ENCODE peak calls at places on chromosomes 16 and 17, in ten cellular contexts. One of them, this sample, is unnamed.
A peak's percentile ranks its signal among the peaks of the same experiment; 100 is the strongest.

GRCh38 chr16:2009791-2010510 is at the start of gene ZNF598:
- DNase-seq in CD4-positive, CD25-positive, alpha-beta regulatory T cell: peak; percentile 81
- DNase-seq in fibroblast of the aortic adventitia: peak; percentile 78
- DNase-seq in GM10248: peak; percentile 97
- DNase-seq in fibroblast of pulmonary artery: peak; percentile 86
- DNase-seq in activated CD4-positive, alpha-beta memory T cell treated with anti-CD3 and anti-CD28 coated beads, Interleukin-2, amount 10 ng/mL, durations not matched to agents 7 days and 5 days: peak; percentile 83
- DNase-seq in HFFc6: peak; percentile 74
- DNase-seq in AML-193: peak; percentile 65
- DNase-seq in activated naive CD4-positive, alpha-beta T cell treated with Interleukin-2 at 50 U/mL for 16 hours: peak; percentile 79
- DNase-seq in Karpas-422: peak; percentile 95
- DNase-seq in this sample: peak; percentile 92

GRCh38 chr16:1647904-1648303 is 30.2 kb upstream of the JPT2 start:
- DNase-seq in GM10248: no peak
- DNase-seq in CD4-positive, CD25-positive, alpha-beta regulatory T cell: no peak
- DNase-seq in fibroblast of pulmonary artery: no peak
- DNase-seq in Karpas-422: no peak
- DNase-seq in AML-193: no peak
- DNase-seq in activated naive CD4-positive, alpha-beta T cell treated with Interleukin-2 at 50 U/mL for 16 hours: no peak
- DNase-seq in fibroblast of the aortic adventitia: no peak
- DNase-seq in HFFc6: no peak
- DNase-seq in activated CD4-positive, alpha-beta memory T cell treated with anti-CD3 and anti-CD28 coated beads, Interleukin-2, amount 10 ng/mL, durations not matched to agents 7 days and 5 days: no peak
- DNase-seq in this sample: no peak

GRCh38 chr17:79623786-79624657 is 13.2 kb upstream of the RBFOX3 start:
- DNase-seq in fibroblast of pulmonary artery: no peak
- DNase-seq in GM10248: no peak
- DNase-seq in AML-193: no peak
- DNase-seq in HFFc6: no peak
- DNase-seq in activated naive CD4-positive, alpha-beta T cell treated with Interleukin-2 at 50 U/mL for 16 hours: no peak
- DNase-seq in activated CD4-positive, alpha-beta memory T cell treated with anti-CD3 and anti-CD28 coated beads, Interleukin-2, amount 10 ng/mL, durations not matched to agents 7 days and 5 days: no peak
- DNase-seq in CD4-positive, CD25-positive, alpha-beta regulatory T cell: no peak
- DNase-seq in fibroblast of the aortic adventitia: no peak
- DNase-seq in Karpas-422: no peak
- DNase-seq in this sample: no peak

GRCh38 chr17:47697948-47698711 is 4.2 kb downstream of the TBKBP1 start:
- DNase-seq in HFFc6: no peak
- DNase-seq in Karpas-422: no peak
- DNase-seq in GM10248: no peak
- DNase-seq in fibroblast of pulmonary artery: no peak
- DNase-seq in activated naive CD4-positive, alpha-beta T cell treated with Interleukin-2 at 50 U/mL for 16 hours: no peak
- DNase-seq in activated CD4-positive, alpha-beta memory T cell treated with anti-CD3 and anti-CD28 coated beads, Interleukin-2, amount 10 ng/mL, durations not matched to agents 7 days and 5 days: no peak
- DNase-seq in AML-193: no peak
- DNase-seq in CD4-positive, CD25-positive, alpha-beta regulatory T cell: no peak
- DNase-seq in fibroblast of the aortic adventitia: no peak
- DNase-seq in this sample: no peak

GRCh38 chr16:31485571-31485970 is 2.6 kb downstream of the SLC5A2 start:
- DNase-seq in fibroblast of pulmonary artery: no peak
- DNase-seq in HFFc6: no peak
- DNase-seq in AML-193: no peak
- DNase-seq in CD4-positive, CD25-positive, alpha-beta regulatory T cell: no peak
- DNase-seq in activated naive CD4-positive, alpha-beta T cell treated with Interleukin-2 at 50 U/mL for 16 hours: no peak
- DNase-seq in Karpas-422: no peak
- DNase-seq in GM10248: no peak
- DNase-seq in fibroblast of the aortic adventitia: no peak
- DNase-seq in activated CD4-positive, alpha-beta memory T cell treated with anti-CD3 and anti-CD28 coated beads, Interleukin-2, amount 10 ng/mL, durations not matched to agents 7 days and 5 days: no peak
- DNase-seq in this sample: no peak

GRCh38 chr16:88911148-88911945 is 44.9 kb upstream of the PABPN1L start:
- DNase-seq in AML-193: no peak
- DNase-seq in CD4-positive, CD25-positive, alpha-beta regulatory T cell: no peak
- DNase-seq in HFFc6: no peak
- DNase-seq in Karpas-422: no peak
- DNase-seq in activated CD4-positive, alpha-beta memory T cell treated with anti-CD3 and anti-CD28 coated beads, Interleukin-2, amount 10 ng/mL, durations not matched to agents 7 days and 5 days: no peak
- DNase-seq in fibroblast of pulmonary artery: no peak
- DNase-seq in fibroblast of the aortic adventitia: no peak
- DNase-seq in GM10248: no peak
- DNase-seq in activated naive CD4-positive, alpha-beta T cell treated with Interleukin-2 at 50 U/mL for 16 hours: no peak
- DNase-seq in this sample: no peak

GRCh38 chr17:49977463-49978389 is 8.7 kb downstream of the DLX4 start:
- DNase-seq in GM10248: no peak
- DNase-seq in activated CD4-positive, alpha-beta memory T cell treated with anti-CD3 and anti-CD28 coated beads, Interleukin-2, amount 10 ng/mL, durations not matched to agents 7 days and 5 days: no peak
- DNase-seq in AML-193: no peak
- DNase-seq in fibroblast of pulmonary artery: no peak
- DNase-seq in fibroblast of the aortic adventitia: no peak
- DNase-seq in activated naive CD4-positive, alpha-beta T cell treated with Interleukin-2 at 50 U/mL for 16 hours: no peak
- DNase-seq in CD4-positive, CD25-positive, alpha-beta regulatory T cell: no peak
- DNase-seq in Karpas-422: no peak
- DNase-seq in HFFc6: no peak
- DNase-seq in this sample: no peak

GRCh38 chr16:74770826-74771526 is 3.6 kb downstream of the FA2H start:
- DNase-seq in fibroblast of pulmonary artery: no peak
- DNase-seq in CD4-positive, CD25-positive, alpha-beta regulatory T cell: no peak
- DNase-seq in activated naive CD4-positive, alpha-beta T cell treated with Interleukin-2 at 50 U/mL for 16 hours: no peak
- DNase-seq in Karpas-422: no peak
- DNase-seq in AML-193: no peak
- DNase-seq in GM10248: no peak
- DNase-seq in fibroblast of the aortic adventitia: no peak
- DNase-seq in HFFc6: no peak
- DNase-seq in activated CD4-positive, alpha-beta memory T cell treated with anti-CD3 and anti-CD28 coated beads, Interleukin-2, amount 10 ng/mL, durations not matched to agents 7 days and 5 days: no peak
- DNase-seq in this sample: no peak

GRCh38 chr17:77185137-77185536 is 44.4 kb downstream of the SEC14L1 start:
- DNase-seq in AML-193: no peak
- DNase-seq in fibroblast of the aortic adventitia: no peak
- DNase-seq in GM10248: no peak
- DNase-seq in Karpas-422: no peak
- DNase-seq in fibroblast of pulmonary artery: peak; percentile 32
- DNase-seq in CD4-positive, CD25-positive, alpha-beta regulatory T cell: no peak
- DNase-seq in HFFc6: no peak
- DNase-seq in activated CD4-positive, alpha-beta memory T cell treated with anti-CD3 and anti-CD28 coated beads, Interleukin-2, amount 10 ng/mL, durations not matched to agents 7 days and 5 days: no peak
- DNase-seq in activated naive CD4-positive, alpha-beta T cell treated with Interleukin-2 at 50 U/mL for 16 hours: no peak
- DNase-seq in this sample: no peak

GRCh38 chr16:72172105-72173034 is at the start of gene PMFBP1:
- DNase-seq in activated CD4-positive, alpha-beta memory T cell treated with anti-CD3 and anti-CD28 coated beads, Interleukin-2, amount 10 ng/mL, durations not matched to agents 7 days and 5 days: peak; percentile 18
- DNase-seq in AML-193: peak; percentile 95
- DNase-seq in Karpas-422: peak; percentile 97
- DNase-seq in fibroblast of the aortic adventitia: peak; percentile 74
- DNase-seq in CD4-positive, CD25-positive, alpha-beta regulatory T cell: no peak
- DNase-seq in HFFc6: peak; percentile 90
- DNase-seq in fibroblast of pulmonary artery: peak; percentile 94
- DNase-seq in GM10248: peak; percentile 63
- DNase-seq in activated naive CD4-positive, alpha-beta T cell treated with Interleukin-2 at 50 U/mL for 16 hours: peak; percentile 8
- DNase-seq in this sample: no peak

GRCh38 chr17:42255425-42255810 is 20.8 kb downstream of the STAT5B start:
- DNase-seq in GM10248: no peak
- DNase-seq in activated CD4-positive, alpha-beta memory T cell treated with anti-CD3 and anti-CD28 coated beads, Interleukin-2, amount 10 ng/mL, durations not matched to agents 7 days and 5 days: no peak
- DNase-seq in Karpas-422: no peak
- DNase-seq in HFFc6: no peak
- DNase-seq in fibroblast of the aortic adventitia: no peak
- DNase-seq in fibroblast of pulmonary artery: no peak
- DNase-seq in AML-193: no peak
- DNase-seq in CD4-positive, CD25-positive, alpha-beta regulatory T cell: no peak
- DNase-seq in activated naive CD4-positive, alpha-beta T cell treated with Interleukin-2 at 50 U/mL for 16 hours: no peak
- DNase-seq in this sample: no peak

GRCh38 chr17:36089888-36090836 is at the start of gene CCL3:
- DNase-seq in AML-193: no peak
- DNase-seq in GM10248: peak; percentile 56
- DNase-seq in fibroblast of pulmonary artery: no peak
- DNase-seq in fibroblast of the aortic adventitia: no peak
- DNase-seq in HFFc6: no peak
- DNase-seq in CD4-positive, CD25-positive, alpha-beta regulatory T cell: no peak
- DNase-seq in activated CD4-positive, alpha-beta memory T cell treated with anti-CD3 and anti-CD28 coated beads, Interleukin-2, amount 10 ng/mL, durations not matched to agents 7 days and 5 days: peak; percentile 47
- DNase-seq in activated naive CD4-positive, alpha-beta T cell treated with Interleukin-2 at 50 U/mL for 16 hours: peak; percentile 43
- DNase-seq in Karpas-422: peak; percentile 90
- DNase-seq in this sample: no peak

GRCh38 chr17:66459811-66460270 is 157.4 kb downstream of the PRKCA start:
- DNase-seq in AML-193: peak; percentile 100
- DNase-seq in CD4-positive, CD25-positive, alpha-beta regulatory T cell: no peak
- DNase-seq in activated CD4-positive, alpha-beta memory T cell treated with anti-CD3 and anti-CD28 coated beads, Interleukin-2, amount 10 ng/mL, durations not matched to agents 7 days and 5 days: no peak
- DNase-seq in fibroblast of the aortic adventitia: peak; percentile 99
- DNase-seq in GM10248: no peak
- DNase-seq in Karpas-422: no peak
- DNase-seq in fibroblast of pulmonary artery: peak; percentile 99
- DNase-seq in HFFc6: peak; percentile 94
- DNase-seq in activated naive CD4-positive, alpha-beta T cell treated with Interleukin-2 at 50 U/mL for 16 hours: no peak
- DNase-seq in this sample: peak; percentile 88

GRCh38 chr16:66287916-66288315 is 78.6 kb upstream of the CDH5 start:
- DNase-seq in Karpas-422: no peak
- DNase-seq in AML-193: no peak
- DNase-seq in CD4-positive, CD25-positive, alpha-beta regulatory T cell: no peak
- DNase-seq in fibroblast of pulmonary artery: no peak
- DNase-seq in activated CD4-positive, alpha-beta memory T cell treated with anti-CD3 and anti-CD28 coated beads, Interleukin-2, amount 10 ng/mL, durations not matched to agents 7 days and 5 days: peak; percentile 7
- DNase-seq in HFFc6: no peak
- DNase-seq in activated naive CD4-positive, alpha-beta T cell treated with Interleukin-2 at 50 U/mL for 16 hours: no peak
- DNase-seq in fibroblast of the aortic adventitia: no peak
- DNase-seq in GM10248: no peak
- DNase-seq in this sample: no peak

GRCh38 chr16:11291021-11291716 is 10.0 kb upstream of the PRM1 start:
- DNase-seq in GM10248: no peak
- DNase-seq in Karpas-422: no peak
- DNase-seq in activated CD4-positive, alpha-beta memory T cell treated with anti-CD3 and anti-CD28 coated beads, Interleukin-2, amount 10 ng/mL, durations not matched to agents 7 days and 5 days: no peak
- DNase-seq in fibroblast of the aortic adventitia: no peak
- DNase-seq in fibroblast of pulmonary artery: no peak
- DNase-seq in activated naive CD4-positive, alpha-beta T cell treated with Interleukin-2 at 50 U/mL for 16 hours: no peak
- DNase-seq in CD4-positive, CD25-positive, alpha-beta regulatory T cell: no peak
- DNase-seq in AML-193: no peak
- DNase-seq in HFFc6: no peak
- DNase-seq in this sample: no peak

GRCh38 chr17:56653877-56654276 is 60.4 kb downstream of the NOG start:
- DNase-seq in GM10248: peak; percentile 64
- DNase-seq in fibroblast of the aortic adventitia: peak; percentile 2
- DNase-seq in AML-193: peak; percentile 21
- DNase-seq in fibroblast of pulmonary artery: peak; percentile 11
- DNase-seq in activated CD4-positive, alpha-beta memory T cell treated with anti-CD3 and anti-CD28 coated beads, Interleukin-2, amount 10 ng/mL, durations not matched to agents 7 days and 5 days: peak; percentile 41
- DNase-seq in Karpas-422: peak; percentile 75
- DNase-seq in HFFc6: peak; percentile 65
- DNase-seq in activated naive CD4-positive, alpha-beta T cell treated with Interleukin-2 at 50 U/mL for 16 hours: peak; percentile 43
- DNase-seq in CD4-positive, CD25-positive, alpha-beta regulatory T cell: peak; percentile 77
- DNase-seq in this sample: peak; percentile 75

This sample was measured in HTR-8/SVneo.